ENCODE peak calls at places on chromosomes 11 and 22, in eight cellular contexts. L is breast epithelium, A is Calu3, C is cardiac fibroblast, H is B cell, V is upper lobe of right lung, N is fibroblast of lung, R is GM12865. W is an unnamed sample.

GRCh38 chr11:2916114-2916891 is 12.9 kb downstream of the PHLDA2 start:
- DNase-seq in L (no peak), A (no peak), C (no peak), H (no peak), V (no peak), N (no peak), R (no peak), W (no peak)

GRCh38 chr22:19117111-19117512 is 5.1 kb downstream of the DGCR2 start:
- DNase-seq in L (no peak), A (no peak), C (no peak), H (no peak), V (peak; percentile 52), N (no peak), R (no peak), W (no peak)

GRCh38 chr11:128052912-128053641 is 534.3 kb downstream of the ETS1 start:
- DNase-seq in L (no peak), A (no peak), C (peak; percentile 52), H (no peak), V (no peak), N (peak; percentile 89), R (no peak), W (no peak)

GRCh38 chr22:46088541-46089311 is 61.6 kb upstream of the PPARA start:
- DNase-seq in L (no peak), A (no peak), C (peak; percentile 70), H (no peak), V (peak; percentile 73), N (peak; percentile 85), R (no peak), W (no peak)

GRCh38 chr11:99534812-99535211 is 514.1 kb downstream of the CNTN5 start:
- DNase-seq in L (no peak), A (no peak), C (peak; percentile 37), H (no peak), V (no peak), N (peak; percentile 7), R (no peak), W (no peak)

GRCh38 chr11:10051868-10052586 is 242.0 kb downstream of the SBF2 start:
- DNase-seq in L (no peak), A (no peak), C (no peak), H (no peak), V (no peak), N (peak; percentile 60), R (no peak), W (no peak)

GRCh38 chr22:49203863-49204598 is 623.6 kb downstream of the BRD1 start:
- DNase-seq in L (peak; percentile 19), A (no peak), C (no peak), H (no peak), V (peak; percentile 43), N (no peak), R (no peak), W (peak; percentile 5)

GRCh38 chr11:68689737-68690625 is 5.6 kb downstream of the GAL start:
- DNase-seq in L (no peak), A (no peak), C (no peak), H (no peak), V (peak; percentile 32), N (no peak), R (no peak), W (no peak)

GRCh38 chr11:33553486-33553885 is 147.1 kb downstream of the C11orf91 start:
- DNase-seq in L (no peak), A (no peak), C (no peak), H (no peak), V (no peak), N (peak; percentile 76), R (no peak), W (no peak)

GRCh38 chr11:28384418-28384817 is 276.2 kb downstream of the METTL15 start:
- DNase-seq in L (no peak), A (peak; percentile 1), C (peak; percentile 51), H (no peak), V (no peak), N (peak; percentile 99), R (no peak), W (no peak)

GRCh38 chr22:28917747-28918543 is 34.6 kb downstream of the ZNRF3 start:
- DNase-seq in L (no peak), A (no peak), C (peak; percentile 46), H (no peak), V (peak; percentile 67), N (peak; percentile 70), R (no peak), W (no peak)

GRCh38 chr22:45199723-45200122 is 36.0 kb downstream of the NUP50 start:
- DNase-seq in L (no peak), A (no peak), C (no peak), H (no peak), V (no peak), N (no peak), R (no peak), W (no peak)

GRCh38 chr22:28329582-28330073 is 350.0 kb downstream of the TTC28 start:
- DNase-seq in L (no peak), A (no peak), C (peak; percentile 71), H (no peak), V (no peak), N (peak; percentile 81), R (no peak), W (no peak)

GRCh38 chr22:22460635-22461034 is 47.9 kb downstream of the ZNF280B start:
- DNase-seq in L (no peak), A (no peak), C (peak; percentile 8), H (no peak), V (no peak), N (no peak), R (peak; percentile 1), W (no peak)

GRCh38 chr11:117143390-117143789 is 697 bp upstream of the PAFAH1B2 start:
- DNase-seq in L (no peak), A (no peak), C (peak; percentile 62), H (peak; percentile 35), V (no peak), N (peak; percentile 65), R (peak; percentile 24), W (no peak)

GRCh38 chr11:70127653-70128434 is 49.7 kb downstream of the ANO1 start:
- DNase-seq in L (no peak), A (no peak), C (no peak), H (no peak), V (no peak), N (peak; percentile 79), R (no peak), W (no peak)

GRCh38 chr11:70130636-70131035 is 52.5 kb downstream of the ANO1 start:
- DNase-seq in L (no peak), A (no peak), C (no peak), H (no peak), V (no peak), N (no peak), R (no peak), W (no peak)

GRCh38 chr11:70126494-70126893 is 48.4 kb downstream of the ANO1 start:
- DNase-seq in L (no peak), A (no peak), C (no peak), H (no peak), V (no peak), N (no peak), R (no peak), W (no peak)

GRCh38 chr11:70129051-70129592 is 51.0 kb downstream of the ANO1 start:
- DNase-seq in L (peak; percentile 81), A (no peak), C (no peak), H (no peak), V (peak; percentile 78), N (no peak), R (no peak), W (no peak)

DNA sequence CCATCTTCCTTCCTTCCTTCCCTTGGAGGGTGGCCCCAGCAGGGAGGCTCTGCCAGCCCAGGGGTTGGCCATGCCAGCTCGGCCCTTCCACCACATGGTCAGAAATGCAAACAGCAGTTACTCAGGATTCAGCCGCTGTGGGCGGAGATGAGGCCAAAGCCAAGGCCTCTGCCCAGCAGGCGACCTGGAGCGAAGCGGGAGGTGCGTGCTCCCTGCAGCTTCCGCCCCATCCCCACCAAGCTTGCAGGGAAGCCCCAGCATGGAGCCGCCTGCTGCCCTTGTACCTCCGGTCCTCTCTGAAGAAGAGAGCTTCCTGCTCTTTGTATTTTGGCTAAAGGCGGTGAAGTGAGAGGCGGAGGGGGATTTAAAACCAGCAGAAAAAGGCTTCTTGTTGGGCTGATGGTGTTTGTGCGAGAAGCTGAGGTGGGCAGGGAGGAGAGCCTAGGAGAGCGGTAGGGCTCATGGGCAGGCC is 50.4 kb downstream of the ANO1 start:
- DNase-seq in L (peak; percentile 83), A (peak; percentile 48), C (no peak), H (no peak), V (no peak), N (peak; percentile 59), R (no peak), W (no peak)
- TF ChIP-seq CTCF in L (no peak), A (no peak), C (no peak), H (no peak), V (no peak), N (no peak), R (no peak), W (no peak)

GRCh38 chr11:95542868-95543551 is 246.6 kb downstream of the FAM76B start:
- DNase-seq in L (no peak), A (no peak), C (no peak), H (no peak), V (no peak), N (no peak), R (no peak), W (no peak)

GRCh38 chr11:95547974-95548373 is 241.6 kb downstream of the FAM76B start:
- DNase-seq in L (no peak), A (no peak), C (no peak), H (no peak), V (no peak), N (no peak), R (no peak), W (no peak)

GRCh38 chr11:95544095-95544795 is 245.3 kb downstream of the FAM76B start:
- DNase-seq in L (no peak), A (no peak), C (no peak), H (no peak), V (no peak), N (peak; percentile 66), R (no peak), W (no peak)

GRCh38 chr11:95547186-95547585 is 242.4 kb downstream of the FAM76B start:
- DNase-seq in L (no peak), A (no peak), C (no peak), H (no peak), V (no peak), N (no peak), R (no peak), W (no peak)

GRCh38 chr11:95545116-95545875 is 244.3 kb downstream of the FAM76B start:
- DNase-seq in L (no peak), A (peak; percentile 2), C (no peak), H (no peak), V (no peak), N (no peak), R (peak; percentile 34), W (no peak)
- TF ChIP-seq CTCF in L (no peak), A (no peak), C (peak; percentile 4), H (no peak), V (no peak), N (no peak), R (peak; percentile 15), W (no peak)

GRCh38 chr22:27317156-27317555 is 484.4 kb downstream of the MN1 start:
- DNase-seq in L (no peak), A (no peak), C (no peak), H (no peak), V (no peak), N (no peak), R (no peak), W (no peak)
- TF ChIP-seq CTCF in L (no peak), A (no peak), C (peak; percentile 35), H (no peak), V (no peak), N (no peak), R (no peak), W (no peak)

DNA sequence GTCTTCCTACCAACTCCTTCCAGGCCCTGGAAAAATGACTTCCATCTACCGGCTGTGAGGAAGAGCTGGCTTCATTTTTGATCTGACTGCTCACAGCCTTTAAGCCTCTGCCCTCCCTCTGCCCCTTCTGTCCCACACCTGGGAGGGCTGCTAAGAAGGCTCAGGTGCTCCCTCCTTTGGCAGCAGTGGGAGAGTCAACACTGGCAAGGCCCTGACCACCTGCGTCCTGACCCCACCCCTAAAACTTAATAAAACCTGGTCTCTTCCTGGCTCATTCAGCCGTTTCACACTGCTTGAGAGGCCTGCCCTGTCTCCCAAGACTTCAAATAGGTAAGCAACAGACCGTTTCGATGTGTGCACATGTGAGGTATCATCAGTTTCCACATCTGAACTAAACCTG is 52.1 kb upstream of the NFRKB start:
- DNase-seq in L (no peak), A (no peak), C (no peak), H (no peak), V (no peak), N (no peak), R (no peak), W (no peak)
- TF ChIP-seq CTCF in L (no peak), A (no peak), C (no peak), H (no peak), V (no peak), N (no peak), R (no peak), W (no peak)

W was measured in mesothelial cell of epicardium.